ENCODE peak calls at places on chromosomes 3 and 15, in seven cellular contexts. One of them, this sample, is unnamed.

GRCh38 chr15:58545307-58546065 is 113.7 kb downstream of the LIPC start:
- DNase-seq in cardiac muscle cell: no peak
- DNase-seq in activated CD4-positive, alpha-beta T cell treated with anti-CD3 and anti-CD28 coated beads for 1 hour: no peak
- DNase-seq in Right ventricle myocardium inferior: no peak
- DNase-seq in AG04450: no peak
- DNase-seq in GM12864: no peak
- DNase-seq in NCI-H524: no peak
- DNase-seq in this sample: no peak

GRCh38 chr3:45223889-45224730 is 2.0 kb downstream of the TMEM158 start:
- DNase-seq in cardiac muscle cell: no peak
- DNase-seq in activated CD4-positive, alpha-beta T cell treated with anti-CD3 and anti-CD28 coated beads for 1 hour: no peak
- DNase-seq in Right ventricle myocardium inferior: no peak
- DNase-seq in AG04450: no peak
- DNase-seq in GM12864: no peak
- DNase-seq in NCI-H524: no peak
- DNase-seq in this sample: no peak

GRCh38 chr3:52441772-52442332 is 3.1 kb downstream of the SEMA3G start:
- DNase-seq in cardiac muscle cell: no peak
- DNase-seq in activated CD4-positive, alpha-beta T cell treated with anti-CD3 and anti-CD28 coated beads for 1 hour: no peak
- DNase-seq in Right ventricle myocardium inferior: no peak
- DNase-seq in AG04450: no peak
- DNase-seq in GM12864: no peak
- DNase-seq in NCI-H524: no peak
- DNase-seq in this sample: no peak

GRCh38 chr15:69141286-69141701 is 19.1 kb upstream of the GLCE start:
- DNase-seq in cardiac muscle cell: no peak
- DNase-seq in activated CD4-positive, alpha-beta T cell treated with anti-CD3 and anti-CD28 coated beads for 1 hour: no peak
- DNase-seq in Right ventricle myocardium inferior: no peak
- DNase-seq in AG04450: no peak
- DNase-seq in GM12864: no peak
- DNase-seq in NCI-H524: no peak
- DNase-seq in this sample: no peak

GRCh38 chr15:23686466-23687142 is 501 bp downstream of the NDN start:
- DNase-seq in cardiac muscle cell: peak
- DNase-seq in activated CD4-positive, alpha-beta T cell treated with anti-CD3 and anti-CD28 coated beads for 1 hour: no peak
- DNase-seq in Right ventricle myocardium inferior: no peak
- DNase-seq in AG04450: no peak
- DNase-seq in GM12864: no peak
- DNase-seq in NCI-H524: peak
- DNase-seq in this sample: no peak

GRCh38 chr3:171213907-171214306 is 187.4 kb upstream of the SLC2A2 start:
- DNase-seq in cardiac muscle cell: no peak
- DNase-seq in activated CD4-positive, alpha-beta T cell treated with anti-CD3 and anti-CD28 coated beads for 1 hour: no peak
- DNase-seq in Right ventricle myocardium inferior: no peak
- DNase-seq in AG04450: no peak
- DNase-seq in GM12864: no peak
- DNase-seq in NCI-H524: no peak
- DNase-seq in this sample: no peak

GRCh38 chr3:29889230-29889629 is 608.4 kb downstream of the RBMS3 start:
- DNase-seq in cardiac muscle cell: no peak
- DNase-seq in activated CD4-positive, alpha-beta T cell treated with anti-CD3 and anti-CD28 coated beads for 1 hour: no peak
- DNase-seq in Right ventricle myocardium inferior: no peak
- DNase-seq in AG04450: no peak
- DNase-seq in GM12864: no peak
- DNase-seq in NCI-H524: no peak
- DNase-seq in this sample: no peak

GRCh38 chr3:63976166-63976861 is 47.0 kb downstream of the PSMD6 start:
- DNase-seq in cardiac muscle cell: no peak
- DNase-seq in activated CD4-positive, alpha-beta T cell treated with anti-CD3 and anti-CD28 coated beads for 1 hour: no peak
- DNase-seq in Right ventricle myocardium inferior: no peak
- DNase-seq in AG04450: peak
- DNase-seq in GM12864: no peak
- DNase-seq in NCI-H524: no peak
- DNase-seq in this sample: no peak

GRCh38 chr3:132006605-132007204 is 28.1 kb downstream of the CPNE4 start:
- DNase-seq in cardiac muscle cell: peak
- DNase-seq in activated CD4-positive, alpha-beta T cell treated with anti-CD3 and anti-CD28 coated beads for 1 hour: no peak
- DNase-seq in Right ventricle myocardium inferior: no peak
- DNase-seq in AG04450: no peak
- DNase-seq in GM12864: peak
- DNase-seq in NCI-H524: peak
- DNase-seq in this sample: no peak

GRCh38 chr3:32398531-32398930 is 6.9 kb downstream of the CMTM7 start:
- DNase-seq in cardiac muscle cell: no peak
- DNase-seq in activated CD4-positive, alpha-beta T cell treated with anti-CD3 and anti-CD28 coated beads for 1 hour: no peak
- DNase-seq in Right ventricle myocardium inferior: peak
- DNase-seq in AG04450: no peak
- DNase-seq in GM12864: no peak
- DNase-seq in NCI-H524: no peak
- DNase-seq in this sample: no peak

GRCh38 chr15:75029378-75030022 is 6.1 kb downstream of the PPCDC start:
- DNase-seq in cardiac muscle cell: peak
- DNase-seq in activated CD4-positive, alpha-beta T cell treated with anti-CD3 and anti-CD28 coated beads for 1 hour: peak
- DNase-seq in Right ventricle myocardium inferior: peak
- DNase-seq in AG04450: peak
- DNase-seq in GM12864: peak
- DNase-seq in NCI-H524: peak
- DNase-seq in this sample: no peak

GRCh38 chr15:35271371-35272043 is 186.4 kb upstream of the NANOGP8 start:
- DNase-seq in cardiac muscle cell: no peak
- DNase-seq in activated CD4-positive, alpha-beta T cell treated with anti-CD3 and anti-CD28 coated beads for 1 hour: no peak
- DNase-seq in Right ventricle myocardium inferior: no peak
- DNase-seq in AG04450: no peak
- DNase-seq in GM12864: no peak
- DNase-seq in NCI-H524: no peak
- DNase-seq in this sample: no peak

GRCh38 chr3:156693166-156693565 is 18.8 kb downstream of the TIPARP start:
- DNase-seq in cardiac muscle cell: no peak
- DNase-seq in activated CD4-positive, alpha-beta T cell treated with anti-CD3 and anti-CD28 coated beads for 1 hour: no peak
- DNase-seq in Right ventricle myocardium inferior: no peak
- DNase-seq in AG04450: no peak
- DNase-seq in GM12864: no peak
- DNase-seq in NCI-H524: no peak
- DNase-seq in this sample: no peak